ENCODE peak calls at places on chromosome 9, in seven cellular contexts. One of them, this sample, is unnamed.

GRCh38 chr9:92723299-92723625 is 41.4 kb downstream of the BICD2 start:
- DNase-seq in Panc1: no peak
- DNase-seq in mammary epithelial cell: peak; percentile 98
- DNase-seq in stomach: no peak
- DNase-seq in nephron progenitor cell: no peak
- DNase-seq in CD8-positive, alpha-beta T cell: no peak
- DNase-seq in heart left ventricle: no peak
- DNase-seq in this sample: no peak

GRCh38 chr9:93223241-93224180 is 39.6 kb downstream of the WNK2 start:
- DNase-seq in Panc1: peak; percentile 0
- DNase-seq in mammary epithelial cell: peak; percentile 92
- DNase-seq in stomach: no peak
- DNase-seq in nephron progenitor cell: no peak
- DNase-seq in CD8-positive, alpha-beta T cell: no peak
- DNase-seq in heart left ventricle: peak; percentile 63
- DNase-seq in this sample: no peak

GRCh38 chr9:133286523-133286922 is 11.5 kb upstream of the ABO start:
- DNase-seq in Panc1: no peak
- DNase-seq in mammary epithelial cell: peak; percentile 33
- DNase-seq in stomach: no peak
- DNase-seq in nephron progenitor cell: no peak
- DNase-seq in CD8-positive, alpha-beta T cell: no peak
- DNase-seq in heart left ventricle: no peak
- DNase-seq in this sample: no peak

GRCh38 chr9:37911271-37911681 is 7.3 kb upstream of the SLC25A51 start:
- DNase-seq in Panc1: no peak
- DNase-seq in mammary epithelial cell: no peak
- DNase-seq in stomach: no peak
- DNase-seq in nephron progenitor cell: no peak
- DNase-seq in CD8-positive, alpha-beta T cell: no peak
- DNase-seq in heart left ventricle: no peak
- DNase-seq in this sample: no peak

GRCh38 chr9:135037521-135038250 is 49.8 kb upstream of the OLFM1 start:
- DNase-seq in Panc1: no peak
- DNase-seq in mammary epithelial cell: no peak
- DNase-seq in stomach: peak; percentile 21
- DNase-seq in nephron progenitor cell: no peak
- DNase-seq in CD8-positive, alpha-beta T cell: no peak
- DNase-seq in heart left ventricle: no peak
- DNase-seq in this sample: peak; percentile 52

GRCh38 chr9:130630506-130631330 is 33.7 kb upstream of the PRDM12 start:
- DNase-seq in Panc1: no peak
- DNase-seq in mammary epithelial cell: no peak
- DNase-seq in stomach: no peak
- DNase-seq in nephron progenitor cell: no peak
- DNase-seq in CD8-positive, alpha-beta T cell: no peak
- DNase-seq in heart left ventricle: peak; percentile 89
- DNase-seq in this sample: no peak

GRCh38 chr9:114641974-114642373 is 15.6 kb downstream of the TEX53 start:
- DNase-seq in Panc1: no peak
- DNase-seq in mammary epithelial cell: no peak
- DNase-seq in stomach: no peak
- DNase-seq in nephron progenitor cell: no peak
- DNase-seq in CD8-positive, alpha-beta T cell: no peak
- DNase-seq in heart left ventricle: no peak
- DNase-seq in this sample: no peak

GRCh38 chr9:93588641-93589609 is 12.5 kb downstream of the PHF2 start:
- DNase-seq in Panc1: no peak
- DNase-seq in mammary epithelial cell: no peak
- DNase-seq in stomach: no peak
- DNase-seq in nephron progenitor cell: no peak
- DNase-seq in CD8-positive, alpha-beta T cell: peak; percentile 32
- DNase-seq in heart left ventricle: no peak
- DNase-seq in this sample: no peak

GRCh38 chr9:137777761-137778160 is 99.8 kb upstream of the CACNA1B start:
- DNase-seq in Panc1: no peak
- DNase-seq in mammary epithelial cell: no peak
- DNase-seq in stomach: no peak
- DNase-seq in nephron progenitor cell: no peak
- DNase-seq in CD8-positive, alpha-beta T cell: no peak
- DNase-seq in heart left ventricle: no peak
- DNase-seq in this sample: no peak
- TF ChIP-seq CTCF in Panc1: no peak
- TF ChIP-seq CTCF in mammary epithelial cell: no peak
- TF ChIP-seq CTCF in stomach: no peak
- TF ChIP-seq CTCF in nephron progenitor cell: no peak
- TF ChIP-seq CTCF in CD8-positive, alpha-beta T cell: no peak
- TF ChIP-seq CTCF in heart left ventricle: no peak
- TF ChIP-seq CTCF in this sample: no peak

GRCh38 chr9:80968611-80969010 is 720.7 kb downstream of the TLE1 start:
- DNase-seq in Panc1: no peak
- DNase-seq in mammary epithelial cell: peak; percentile 65
- DNase-seq in stomach: no peak
- DNase-seq in nephron progenitor cell: no peak
- DNase-seq in CD8-positive, alpha-beta T cell: no peak
- DNase-seq in heart left ventricle: no peak
- DNase-seq in this sample: no peak
- TF ChIP-seq CTCF in Panc1: no peak
- TF ChIP-seq CTCF in mammary epithelial cell: no peak
- TF ChIP-seq CTCF in stomach: no peak
- TF ChIP-seq CTCF in nephron progenitor cell: no peak
- TF ChIP-seq CTCF in CD8-positive, alpha-beta T cell: no peak
- TF ChIP-seq CTCF in heart left ventricle: no peak
- TF ChIP-seq CTCF in this sample: no peak

GRCh38 chr9:106799146-106799545 is 63.8 kb upstream of the ZNF462 start:
- DNase-seq in Panc1: peak; percentile 4
- DNase-seq in mammary epithelial cell: peak; percentile 74
- DNase-seq in stomach: no peak
- DNase-seq in nephron progenitor cell: no peak
- DNase-seq in CD8-positive, alpha-beta T cell: no peak
- DNase-seq in heart left ventricle: no peak
- DNase-seq in this sample: no peak
- TF ChIP-seq CTCF in Panc1: no peak
- TF ChIP-seq CTCF in mammary epithelial cell: no peak
- TF ChIP-seq CTCF in stomach: no peak
- TF ChIP-seq CTCF in nephron progenitor cell: no peak
- TF ChIP-seq CTCF in CD8-positive, alpha-beta T cell: no peak
- TF ChIP-seq CTCF in heart left ventricle: no peak
- TF ChIP-seq CTCF in this sample: no peak

GRCh38 chr9:91178281-91179236 is 183.2 kb downstream of the AUH start:
- DNase-seq in Panc1: no peak
- DNase-seq in mammary epithelial cell: no peak
- DNase-seq in stomach: peak; percentile 26
- DNase-seq in nephron progenitor cell: no peak
- DNase-seq in CD8-positive, alpha-beta T cell: no peak
- DNase-seq in heart left ventricle: no peak
- DNase-seq in this sample: peak; percentile 56

GRCh38 chr9:91179237-91180138 is 182.2 kb downstream of the AUH start:
- DNase-seq in Panc1: no peak
- DNase-seq in mammary epithelial cell: peak; percentile 64
- DNase-seq in stomach: peak; percentile 8
- DNase-seq in nephron progenitor cell: no peak
- DNase-seq in CD8-positive, alpha-beta T cell: no peak
- DNase-seq in heart left ventricle: no peak
- DNase-seq in this sample: peak; percentile 47

GRCh38 chr9:91181541-91181940 is 180.2 kb downstream of the AUH start:
- DNase-seq in Panc1: no peak
- DNase-seq in mammary epithelial cell: no peak
- DNase-seq in stomach: peak; percentile 5
- DNase-seq in nephron progenitor cell: no peak
- DNase-seq in CD8-positive, alpha-beta T cell: no peak
- DNase-seq in heart left ventricle: no peak
- DNase-seq in this sample: peak; percentile 45

GRCh38 chr9:91180930-91181268 is 180.8 kb downstream of the AUH start:
- DNase-seq in Panc1: no peak
- DNase-seq in mammary epithelial cell: no peak
- DNase-seq in stomach: no peak
- DNase-seq in nephron progenitor cell: no peak
- DNase-seq in CD8-positive, alpha-beta T cell: no peak
- DNase-seq in heart left ventricle: no peak
- DNase-seq in this sample: no peak

GRCh38 chr9:91180240-91180929 is 181.3 kb downstream of the AUH start:
- DNase-seq in Panc1: no peak
- DNase-seq in mammary epithelial cell: no peak
- DNase-seq in stomach: peak; percentile 21
- DNase-seq in nephron progenitor cell: no peak
- DNase-seq in CD8-positive, alpha-beta T cell: no peak
- DNase-seq in heart left ventricle: no peak
- DNase-seq in this sample: peak; percentile 53
- TF ChIP-seq CTCF in Panc1: no peak
- TF ChIP-seq CTCF in mammary epithelial cell: no peak
- TF ChIP-seq CTCF in stomach: no peak
- TF ChIP-seq CTCF in nephron progenitor cell: no peak
- TF ChIP-seq CTCF in CD8-positive, alpha-beta T cell: no peak
- TF ChIP-seq CTCF in heart left ventricle: no peak
- TF ChIP-seq CTCF in this sample: no peak

DNA sequence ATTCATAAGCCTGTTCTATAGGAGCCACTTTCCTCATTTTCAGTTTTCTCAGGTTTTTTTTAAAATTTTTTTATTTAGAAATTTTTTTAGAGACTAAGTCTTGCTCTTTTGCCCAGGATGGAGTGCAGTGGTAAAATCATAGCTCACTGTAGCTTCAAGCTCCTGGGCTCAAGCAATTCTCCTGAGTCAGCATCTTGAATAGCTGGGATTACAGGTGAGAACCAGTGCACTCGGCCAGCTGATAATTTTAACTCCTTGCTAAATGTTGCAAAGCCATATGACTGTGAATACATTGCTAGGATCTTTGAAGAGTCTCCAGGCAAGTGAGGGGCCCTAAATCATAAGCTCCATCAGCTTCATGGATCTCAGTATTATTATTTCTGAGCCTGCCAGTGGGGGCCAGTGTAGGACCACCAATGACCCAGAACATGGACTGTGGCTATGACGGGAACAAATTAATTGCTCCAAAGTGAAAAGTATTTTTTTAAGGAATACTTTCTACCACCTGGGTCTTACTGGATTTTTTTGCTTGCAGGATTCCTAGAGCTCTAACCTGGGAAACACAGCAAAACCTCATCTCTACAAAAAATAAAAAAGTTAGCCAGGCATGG is 5.7 kb upstream of the GAPVD1 start:
- DNase-seq in Panc1: no peak
- DNase-seq in mammary epithelial cell: no peak
- DNase-seq in stomach: no peak
- DNase-seq in nephron progenitor cell: no peak
- DNase-seq in CD8-positive, alpha-beta T cell: no peak
- DNase-seq in heart left ventricle: no peak
- DNase-seq in this sample: no peak
- TF ChIP-seq CTCF in Panc1: peak; percentile 2
- TF ChIP-seq CTCF in mammary epithelial cell: peak; percentile 24
- TF ChIP-seq CTCF in stomach: peak; percentile 23
- TF ChIP-seq CTCF in nephron progenitor cell: no peak
- TF ChIP-seq CTCF in CD8-positive, alpha-beta T cell: no peak
- TF ChIP-seq CTCF in heart left ventricle: no peak
- TF ChIP-seq CTCF in this sample: peak; percentile 65

DNA sequence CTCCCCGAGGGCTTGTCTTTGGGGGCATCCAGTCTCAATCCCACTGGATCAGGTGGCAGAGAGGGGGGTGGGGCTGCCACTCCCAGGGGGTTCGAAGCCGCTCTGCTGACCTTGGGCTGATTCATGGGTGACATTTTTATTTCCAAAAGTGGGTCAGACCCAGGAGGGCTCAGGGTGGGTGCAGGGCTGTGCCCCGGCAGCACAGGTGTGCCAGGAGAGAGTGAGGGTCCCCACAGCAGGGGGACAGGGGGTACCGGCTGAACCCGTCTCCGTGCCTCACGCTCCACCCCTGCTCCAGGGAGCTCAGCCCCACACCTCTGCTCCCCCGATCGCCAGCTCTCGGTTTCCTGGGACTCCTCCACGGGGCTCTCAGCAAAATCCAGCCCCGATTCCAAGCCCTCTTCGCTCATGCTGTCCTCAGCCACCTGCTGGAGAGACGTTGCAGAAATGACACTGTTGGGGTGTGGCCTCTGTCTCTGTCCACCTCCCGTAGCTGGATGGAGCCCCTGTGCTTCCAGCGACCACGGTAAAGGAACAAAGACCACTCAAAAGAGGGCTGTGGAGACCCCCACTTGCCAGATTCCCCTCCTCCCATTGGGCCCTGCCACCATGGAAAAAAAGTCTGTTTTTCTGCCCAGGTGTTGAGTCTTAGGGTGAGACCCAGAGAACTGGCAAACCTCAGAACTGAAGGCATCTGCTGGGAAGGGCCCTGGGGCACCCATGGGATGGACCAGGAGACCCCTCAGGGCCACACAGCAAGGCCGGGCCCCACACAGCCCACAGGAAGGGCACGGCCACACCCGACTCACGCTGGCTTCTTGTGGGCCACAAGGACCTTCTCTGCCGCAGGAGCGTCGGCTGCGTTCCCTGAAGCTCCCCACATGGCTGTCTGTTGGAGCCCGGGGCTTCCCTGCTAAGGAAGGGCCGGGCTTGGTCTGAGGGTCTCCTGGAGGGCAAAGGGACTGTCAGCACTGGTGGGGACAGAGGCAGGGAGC is 10.6 kb upstream of the QSOX2 start:
- DNase-seq in Panc1: no peak
- DNase-seq in mammary epithelial cell: no peak
- DNase-seq in stomach: no peak
- DNase-seq in nephron progenitor cell: no peak
- DNase-seq in CD8-positive, alpha-beta T cell: no peak
- DNase-seq in heart left ventricle: no peak
- DNase-seq in this sample: no peak
- TF ChIP-seq CTCF in Panc1: no peak
- TF ChIP-seq CTCF in mammary epithelial cell: peak; percentile 20
- TF ChIP-seq CTCF in stomach: no peak
- TF ChIP-seq CTCF in nephron progenitor cell: peak; percentile 12
- TF ChIP-seq CTCF in CD8-positive, alpha-beta T cell: no peak
- TF ChIP-seq CTCF in heart left ventricle: no peak
- TF ChIP-seq CTCF in this sample: peak; percentile 47

DNA sequence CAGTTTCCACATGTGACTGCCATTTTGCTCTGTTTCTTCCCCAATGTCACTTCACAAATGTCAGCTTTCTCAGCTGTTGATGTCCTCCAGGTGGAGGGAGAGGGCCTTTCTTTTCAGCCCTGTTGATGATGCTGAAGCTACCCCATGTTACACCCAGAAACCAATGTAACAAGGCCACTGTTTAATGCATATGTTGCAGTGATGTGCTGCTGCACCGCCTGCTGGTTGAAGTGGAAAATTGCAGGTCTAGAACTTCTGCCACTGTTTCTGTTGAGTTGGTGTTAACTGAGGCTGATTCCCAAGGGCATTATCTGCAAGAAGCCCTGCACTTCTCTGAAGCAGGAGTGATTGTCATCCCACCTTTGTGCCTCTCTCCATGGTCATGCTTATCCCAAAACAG is 428.4 kb downstream of the KDM4C start:
- DNase-seq in Panc1: no peak
- DNase-seq in mammary epithelial cell: peak; percentile 21
- DNase-seq in stomach: no peak
- DNase-seq in nephron progenitor cell: no peak
- DNase-seq in CD8-positive, alpha-beta T cell: no peak
- DNase-seq in heart left ventricle: no peak
- DNase-seq in this sample: no peak
- TF ChIP-seq CTCF in Panc1: peak; percentile 54
- TF ChIP-seq CTCF in mammary epithelial cell: peak; percentile 70
- TF ChIP-seq CTCF in stomach: peak; percentile 32
- TF ChIP-seq CTCF in nephron progenitor cell: peak; percentile 36
- TF ChIP-seq CTCF in CD8-positive, alpha-beta T cell: no peak
- TF ChIP-seq CTCF in heart left ventricle: peak; percentile 16
- TF ChIP-seq CTCF in this sample: peak; percentile 67

GRCh38 chr9:112970939-112971338 is 41.1 kb downstream of the ZNF883 start:
- DNase-seq in Panc1: no peak
- DNase-seq in mammary epithelial cell: no peak
- DNase-seq in stomach: no peak
- DNase-seq in nephron progenitor cell: no peak
- DNase-seq in CD8-positive, alpha-beta T cell: no peak
- DNase-seq in heart left ventricle: no peak
- DNase-seq in this sample: no peak
- TF ChIP-seq CTCF in Panc1: no peak
- TF ChIP-seq CTCF in mammary epithelial cell: no peak
- TF ChIP-seq CTCF in stomach: no peak
- TF ChIP-seq CTCF in nephron progenitor cell: no peak
- TF ChIP-seq CTCF in CD8-positive, alpha-beta T cell: no peak
- TF ChIP-seq CTCF in heart left ventricle: no peak
- TF ChIP-seq CTCF in this sample: peak; percentile 20

GRCh38 chr9:2116073-2116472 is 100.9 kb downstream of the SMARCA2 start:
- DNase-seq in Panc1: no peak
- DNase-seq in mammary epithelial cell: peak; percentile 18
- DNase-seq in stomach: no peak
- DNase-seq in nephron progenitor cell: no peak
- DNase-seq in CD8-positive, alpha-beta T cell: no peak
- DNase-seq in heart left ventricle: no peak
- DNase-seq in this sample: no peak
- TF ChIP-seq CTCF in Panc1: peak; percentile 36
- TF ChIP-seq CTCF in mammary epithelial cell: peak; percentile 56
- TF ChIP-seq CTCF in stomach: no peak
- TF ChIP-seq CTCF in nephron progenitor cell: peak; percentile 35
- TF ChIP-seq CTCF in CD8-positive, alpha-beta T cell: peak; percentile 31
- TF ChIP-seq CTCF in heart left ventricle: peak; percentile 22
- TF ChIP-seq CTCF in this sample: peak; percentile 65

This sample was measured in type B pancreatic cell.